ENCODE peak calls at places on chromosomes 12 and 14, in eight cellular contexts. One of them, this sample, is unnamed.
A peak's percentile ranks its signal among the peaks of the same experiment; 100 is the strongest.

GRCh38 chr14:105107781-105108515 is 42.7 kb upstream of the GPR132 start:
- DNase-seq in astrocyte of the spinal cord: no peak
- DNase-seq in neural crest cell: no peak
- DNase-seq in cardiac muscle cell: no peak
- DNase-seq in mucosa of descending colon: no peak
- DNase-seq in CD8-positive, alpha-beta T cell: no peak
- DNase-seq in nephron progenitor cell: no peak
- DNase-seq in endodermal cell: no peak
- DNase-seq in this sample: no peak

GRCh38 chr14:70563869-70564268 is 29.1 kb upstream of the ADAM20 start:
- DNase-seq in astrocyte of the spinal cord: no peak
- DNase-seq in neural crest cell: no peak
- DNase-seq in cardiac muscle cell: no peak
- DNase-seq in mucosa of descending colon: no peak
- DNase-seq in CD8-positive, alpha-beta T cell: no peak
- DNase-seq in nephron progenitor cell: no peak
- DNase-seq in endodermal cell: no peak
- DNase-seq in this sample: no peak

GRCh38 chr12:98752726-98753125 is 107.6 kb downstream of the APAF1 start:
- DNase-seq in astrocyte of the spinal cord: peak; percentile 95
- DNase-seq in neural crest cell: no peak
- DNase-seq in cardiac muscle cell: no peak
- DNase-seq in mucosa of descending colon: no peak
- DNase-seq in CD8-positive, alpha-beta T cell: no peak
- DNase-seq in nephron progenitor cell: no peak
- DNase-seq in endodermal cell: no peak
- DNase-seq in this sample: no peak

GRCh38 chr14:73851567-73852382 is at the start of gene PTGR2:
- DNase-seq in astrocyte of the spinal cord: peak; percentile 97
- DNase-seq in neural crest cell: peak; percentile 99
- DNase-seq in cardiac muscle cell: peak; percentile 99
- DNase-seq in mucosa of descending colon: peak; percentile 95
- DNase-seq in CD8-positive, alpha-beta T cell: peak; percentile 87
- DNase-seq in nephron progenitor cell: peak; percentile 99
- DNase-seq in endodermal cell: peak; percentile 99
- DNase-seq in this sample: peak; percentile 99

GRCh38 chr14:52683985-52684520 is 11.3 kb downstream of the ERO1A start:
- DNase-seq in astrocyte of the spinal cord: peak; percentile 7
- DNase-seq in neural crest cell: no peak
- DNase-seq in cardiac muscle cell: no peak
- DNase-seq in mucosa of descending colon: no peak
- DNase-seq in CD8-positive, alpha-beta T cell: no peak
- DNase-seq in nephron progenitor cell: no peak
- DNase-seq in endodermal cell: no peak
- DNase-seq in this sample: no peak

GRCh38 chr12:66636771-66637170 is 42.1 kb downstream of the GRIP1 start:
- DNase-seq in astrocyte of the spinal cord: no peak
- DNase-seq in neural crest cell: no peak
- DNase-seq in cardiac muscle cell: no peak
- DNase-seq in mucosa of descending colon: no peak
- DNase-seq in CD8-positive, alpha-beta T cell: no peak
- DNase-seq in nephron progenitor cell: peak; percentile 9
- DNase-seq in endodermal cell: no peak
- DNase-seq in this sample: peak; percentile 15

GRCh38 chr12:109880049-109880931 is at the start of gene GLTP:
- DNase-seq in astrocyte of the spinal cord: peak; percentile 71
- DNase-seq in neural crest cell: peak; percentile 76
- DNase-seq in cardiac muscle cell: peak; percentile 95
- DNase-seq in mucosa of descending colon: peak; percentile 91
- DNase-seq in CD8-positive, alpha-beta T cell: peak; percentile 86
- DNase-seq in nephron progenitor cell: peak; percentile 90
- DNase-seq in endodermal cell: peak; percentile 98
- DNase-seq in this sample: peak; percentile 90

GRCh38 chr12:3533703-3534386 is 42.8 kb downstream of the PRMT8 start:
- DNase-seq in astrocyte of the spinal cord: no peak
- DNase-seq in neural crest cell: no peak
- DNase-seq in cardiac muscle cell: peak; percentile 95
- DNase-seq in mucosa of descending colon: no peak
- DNase-seq in CD8-positive, alpha-beta T cell: no peak
- DNase-seq in nephron progenitor cell: no peak
- DNase-seq in endodermal cell: peak; percentile 60
- DNase-seq in this sample: no peak

GRCh38 chr12:46383654-46384450 is 11.3 kb upstream of the SLC38A2 start:
- DNase-seq in astrocyte of the spinal cord: peak; percentile 96
- DNase-seq in neural crest cell: peak; percentile 31
- DNase-seq in cardiac muscle cell: peak; percentile 78
- DNase-seq in mucosa of descending colon: peak; percentile 95
- DNase-seq in CD8-positive, alpha-beta T cell: peak; percentile 74
- DNase-seq in nephron progenitor cell: no peak
- DNase-seq in endodermal cell: no peak
- DNase-seq in this sample: peak; percentile 58

GRCh38 chr14:93035917-93036651 is 79.6 kb downstream of the ITPK1 start:
- DNase-seq in astrocyte of the spinal cord: peak; percentile 9
- DNase-seq in neural crest cell: peak; percentile 57
- DNase-seq in cardiac muscle cell: peak; percentile 66
- DNase-seq in mucosa of descending colon: peak; percentile 44
- DNase-seq in CD8-positive, alpha-beta T cell: peak; percentile 27
- DNase-seq in nephron progenitor cell: peak; percentile 36
- DNase-seq in endodermal cell: no peak
- DNase-seq in this sample: no peak

GRCh38 chr12:7951671-7952070 is 15.7 kb upstream of the SLC2A3 start:
- DNase-seq in astrocyte of the spinal cord: no peak
- DNase-seq in neural crest cell: no peak
- DNase-seq in cardiac muscle cell: no peak
- DNase-seq in mucosa of descending colon: no peak
- DNase-seq in CD8-positive, alpha-beta T cell: no peak
- DNase-seq in nephron progenitor cell: no peak
- DNase-seq in endodermal cell: no peak
- DNase-seq in this sample: no peak

GRCh38 chr12:119374615-119375014 is 40.1 kb downstream of the CCDC60 start:
- DNase-seq in astrocyte of the spinal cord: no peak
- DNase-seq in neural crest cell: no peak
- DNase-seq in cardiac muscle cell: no peak
- DNase-seq in mucosa of descending colon: no peak
- DNase-seq in CD8-positive, alpha-beta T cell: no peak
- DNase-seq in nephron progenitor cell: no peak
- DNase-seq in endodermal cell: no peak
- DNase-seq in this sample: no peak

GRCh38 chr14:70909788-70910614 is 2.7 kb downstream of the PCNX1 start:
- DNase-seq in astrocyte of the spinal cord: no peak
- DNase-seq in neural crest cell: no peak
- DNase-seq in cardiac muscle cell: no peak
- DNase-seq in mucosa of descending colon: no peak
- DNase-seq in CD8-positive, alpha-beta T cell: no peak
- DNase-seq in nephron progenitor cell: no peak
- DNase-seq in endodermal cell: no peak
- DNase-seq in this sample: no peak

GRCh38 chr12:62191747-62192485 is 68.3 kb upstream of the USP15 start:
- DNase-seq in astrocyte of the spinal cord: no peak
- DNase-seq in neural crest cell: no peak
- DNase-seq in cardiac muscle cell: peak; percentile 10
- DNase-seq in mucosa of descending colon: peak; percentile 49
- DNase-seq in CD8-positive, alpha-beta T cell: no peak
- DNase-seq in nephron progenitor cell: peak; percentile 33
- DNase-seq in endodermal cell: peak; percentile 78
- DNase-seq in this sample: peak; percentile 38

GRCh38 chr14:43406936-43407335 is 1100.1 kb downstream of the FSCB start:
- DNase-seq in astrocyte of the spinal cord: no peak
- DNase-seq in neural crest cell: no peak
- DNase-seq in cardiac muscle cell: no peak
- DNase-seq in mucosa of descending colon: no peak
- DNase-seq in CD8-positive, alpha-beta T cell: no peak
- DNase-seq in nephron progenitor cell: no peak
- DNase-seq in endodermal cell: no peak
- DNase-seq in this sample: no peak

GRCh38 chr14:22973217-22974032 is 8.9 kb downstream of the AJUBA start:
- DNase-seq in astrocyte of the spinal cord: peak; percentile 74
- DNase-seq in neural crest cell: peak; percentile 61
- DNase-seq in cardiac muscle cell: peak; percentile 64
- DNase-seq in mucosa of descending colon: no peak
- DNase-seq in CD8-positive, alpha-beta T cell: peak; percentile 45
- DNase-seq in nephron progenitor cell: peak; percentile 49
- DNase-seq in endodermal cell: peak; percentile 80
- DNase-seq in this sample: peak; percentile 49

GRCh38 chr14:91866061-91866460 is 1.3 kb downstream of the TC2N start:
- DNase-seq in astrocyte of the spinal cord: peak; percentile 73
- DNase-seq in neural crest cell: no peak
- DNase-seq in cardiac muscle cell: no peak
- DNase-seq in mucosa of descending colon: no peak
- DNase-seq in CD8-positive, alpha-beta T cell: peak; percentile 29
- DNase-seq in nephron progenitor cell: no peak
- DNase-seq in endodermal cell: no peak
- DNase-seq in this sample: no peak

GRCh38 chr14:35988550-35988949 is 162.4 kb downstream of the BRMS1L start:
- DNase-seq in astrocyte of the spinal cord: no peak
- DNase-seq in neural crest cell: no peak
- DNase-seq in cardiac muscle cell: no peak
- DNase-seq in mucosa of descending colon: no peak
- DNase-seq in CD8-positive, alpha-beta T cell: no peak
- DNase-seq in nephron progenitor cell: no peak
- DNase-seq in endodermal cell: no peak
- DNase-seq in this sample: no peak

GRCh38 chr14:35986219-35986573 is 160.1 kb downstream of the BRMS1L start:
- DNase-seq in astrocyte of the spinal cord: no peak
- DNase-seq in neural crest cell: no peak
- DNase-seq in cardiac muscle cell: no peak
- DNase-seq in mucosa of descending colon: no peak
- DNase-seq in CD8-positive, alpha-beta T cell: no peak
- DNase-seq in nephron progenitor cell: no peak
- DNase-seq in endodermal cell: no peak
- DNase-seq in this sample: no peak

GRCh38 chr14:35988972-35989690 is 163.0 kb downstream of the BRMS1L start:
- DNase-seq in astrocyte of the spinal cord: no peak
- DNase-seq in neural crest cell: no peak
- DNase-seq in cardiac muscle cell: no peak
- DNase-seq in mucosa of descending colon: no peak
- DNase-seq in CD8-positive, alpha-beta T cell: no peak
- DNase-seq in nephron progenitor cell: no peak
- DNase-seq in endodermal cell: no peak
- DNase-seq in this sample: no peak

GRCh38 chr14:35987731-35988130 is 161.6 kb downstream of the BRMS1L start:
- DNase-seq in astrocyte of the spinal cord: no peak
- DNase-seq in neural crest cell: no peak
- DNase-seq in cardiac muscle cell: no peak
- DNase-seq in mucosa of descending colon: no peak
- DNase-seq in CD8-positive, alpha-beta T cell: no peak
- DNase-seq in nephron progenitor cell: no peak
- DNase-seq in endodermal cell: no peak
- DNase-seq in this sample: no peak

GRCh38 chr14:35985504-35986218 is 159.5 kb downstream of the BRMS1L start:
- DNase-seq in astrocyte of the spinal cord: peak; percentile 4
- DNase-seq in neural crest cell: no peak
- DNase-seq in cardiac muscle cell: peak; percentile 13
- DNase-seq in mucosa of descending colon: no peak
- DNase-seq in CD8-positive, alpha-beta T cell: no peak
- DNase-seq in nephron progenitor cell: no peak
- DNase-seq in endodermal cell: no peak
- DNase-seq in this sample: no peak
- TF ChIP-seq CTCF in astrocyte of the spinal cord: peak; percentile 13
- TF ChIP-seq CTCF in neural crest cell: no peak
- TF ChIP-seq CTCF in cardiac muscle cell: no peak
- TF ChIP-seq CTCF in mucosa of descending colon: no peak
- TF ChIP-seq CTCF in CD8-positive, alpha-beta T cell: no peak
- TF ChIP-seq CTCF in nephron progenitor cell: no peak
- TF ChIP-seq CTCF in endodermal cell: no peak
- TF ChIP-seq CTCF in this sample: peak; percentile 30

DNA sequence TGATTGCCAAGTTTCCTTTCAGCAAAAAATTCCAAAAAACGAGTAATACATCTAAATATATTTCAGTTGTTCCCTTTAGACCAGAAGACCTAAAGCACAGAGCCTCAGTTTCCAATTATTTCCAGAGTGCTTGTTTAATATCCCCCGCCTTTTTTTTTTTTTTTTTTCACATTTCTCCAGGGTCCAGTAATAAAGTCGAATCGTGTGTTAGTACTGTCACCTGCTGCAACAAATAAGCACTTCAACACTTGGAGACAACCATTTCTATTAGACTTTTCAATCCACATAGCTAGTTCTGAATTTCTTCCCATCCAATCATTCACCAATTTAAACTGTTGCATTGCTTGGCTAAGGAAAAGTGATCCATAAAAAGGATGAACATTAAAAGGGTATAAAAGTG is 13.6 kb downstream of the PDE6H start:
- DNase-seq in astrocyte of the spinal cord: no peak
- DNase-seq in neural crest cell: no peak
- DNase-seq in cardiac muscle cell: no peak
- DNase-seq in mucosa of descending colon: no peak
- DNase-seq in CD8-positive, alpha-beta T cell: no peak
- DNase-seq in nephron progenitor cell: no peak
- DNase-seq in endodermal cell: no peak
- DNase-seq in this sample: no peak
- TF ChIP-seq CTCF in astrocyte of the spinal cord: peak; percentile 11
- TF ChIP-seq CTCF in neural crest cell: no peak
- TF ChIP-seq CTCF in cardiac muscle cell: no peak
- TF ChIP-seq CTCF in mucosa of descending colon: no peak
- TF ChIP-seq CTCF in CD8-positive, alpha-beta T cell: no peak
- TF ChIP-seq CTCF in nephron progenitor cell: no peak
- TF ChIP-seq CTCF in endodermal cell: peak; percentile 20
- TF ChIP-seq CTCF in this sample: no peak

GRCh38 chr14:45716506-45716905 is 463.5 kb upstream of the MIS18BP1 start:
- DNase-seq in astrocyte of the spinal cord: peak; percentile 12
- DNase-seq in neural crest cell: peak; percentile 1
- DNase-seq in cardiac muscle cell: no peak
- DNase-seq in mucosa of descending colon: no peak
- DNase-seq in CD8-positive, alpha-beta T cell: no peak
- DNase-seq in nephron progenitor cell: peak; percentile 51
- DNase-seq in endodermal cell: no peak
- DNase-seq in this sample: peak; percentile 17
- TF ChIP-seq CTCF in astrocyte of the spinal cord: peak; percentile 24
- TF ChIP-seq CTCF in neural crest cell: peak; percentile 69
- TF ChIP-seq CTCF in cardiac muscle cell: no peak
- TF ChIP-seq CTCF in mucosa of descending colon: no peak
- TF ChIP-seq CTCF in CD8-positive, alpha-beta T cell: no peak
- TF ChIP-seq CTCF in nephron progenitor cell: peak; percentile 47
- TF ChIP-seq CTCF in endodermal cell: peak; percentile 63
- TF ChIP-seq CTCF in this sample: peak; percentile 52

DNA sequence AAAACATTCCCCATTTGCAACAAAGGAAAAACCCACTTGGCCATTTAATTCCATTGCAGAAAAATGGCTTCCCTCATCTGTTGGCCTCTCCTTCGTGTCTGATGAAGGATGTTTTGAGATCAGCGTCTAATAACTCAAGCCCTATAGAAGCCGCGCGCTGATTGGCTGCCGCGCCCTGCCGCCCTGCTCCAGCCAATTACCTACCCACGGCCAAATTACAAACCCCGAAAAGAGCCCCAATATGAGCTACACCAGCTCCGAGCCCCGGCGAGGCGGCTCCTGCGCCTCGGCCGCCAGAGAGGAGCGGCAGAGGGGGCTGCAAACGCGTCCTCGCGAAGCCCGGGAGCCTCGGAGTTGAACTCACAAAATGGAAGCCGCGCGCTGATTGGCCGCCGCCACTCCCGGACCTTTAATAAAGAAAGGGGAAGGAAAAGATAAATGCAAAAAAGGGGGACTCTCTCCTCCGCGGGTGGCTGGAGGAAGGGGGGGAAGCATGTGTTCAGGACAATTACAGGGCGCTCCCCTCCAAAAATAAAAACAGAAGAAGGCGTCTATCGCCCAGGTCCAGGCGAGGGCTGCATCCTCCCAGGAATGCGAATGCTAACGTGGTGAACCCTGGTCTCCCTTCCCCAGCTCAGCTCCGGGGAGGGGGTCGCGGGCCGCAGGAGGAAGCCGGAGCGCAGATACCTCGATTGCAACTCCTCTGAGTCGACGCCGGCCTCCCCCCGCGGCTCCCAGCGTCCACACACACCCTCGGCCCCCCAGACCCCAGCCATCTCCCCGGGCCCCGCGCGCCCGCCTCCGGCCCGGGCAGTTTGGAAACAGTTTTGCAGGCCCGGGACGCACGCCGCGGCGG is 738 bp upstream of the SETD1B start:
- DNase-seq in astrocyte of the spinal cord: peak; percentile 98
- DNase-seq in neural crest cell: peak; percentile 87
- DNase-seq in cardiac muscle cell: peak; percentile 95
- DNase-seq in mucosa of descending colon: peak; percentile 95
- DNase-seq in CD8-positive, alpha-beta T cell: peak; percentile 89
- DNase-seq in nephron progenitor cell: peak; percentile 85
- DNase-seq in endodermal cell: peak; percentile 97
- DNase-seq in this sample: peak; percentile 89
- TF ChIP-seq CTCF in astrocyte of the spinal cord: no peak
- TF ChIP-seq CTCF in neural crest cell: no peak
- TF ChIP-seq CTCF in cardiac muscle cell: no peak
- TF ChIP-seq CTCF in mucosa of descending colon: no peak
- TF ChIP-seq CTCF in CD8-positive, alpha-beta T cell: no peak
- TF ChIP-seq CTCF in nephron progenitor cell: no peak
- TF ChIP-seq CTCF in endodermal cell: no peak
- TF ChIP-seq CTCF in this sample: no peak